ENCODE peak calls at places on chromosomes 4 and X, in four cellular contexts. G is HS-5, H is COR-L47, W is astrocyte. Y is an unnamed sample.

GRCh38 chr4:40283968-40284367 is 51.2 kb upstream of the CHRNA9 start:
- DNase-seq in G (no peak), H (no peak), W (peak; percentile 92), Y (peak; percentile 68)

GRCh38 chr4:2084316-2084715 is 25.2 kb downstream of the NAT8L start:
- DNase-seq in G (no peak), H (no peak), W (no peak), Y (no peak)

GRCh38 chrX:151240237-151240636 is 63.9 kb downstream of the GPR50 start:
- DNase-seq in G (no peak), H (no peak), W (no peak), Y (no peak)

GRCh38 chr4:37454263-37454800 is 209.8 kb downstream of the NWD2 start:
- DNase-seq in G (no peak), H (no peak), W (no peak), Y (no peak)

GRCh38 chrX:138345801-138346200 is 365.7 kb downstream of the FGF13 start:
- DNase-seq in G (no peak), H (no peak), W (no peak), Y (no peak)

GRCh38 chr4:47106561-47106960 is 75.2 kb downstream of the GABRB1 start:
- DNase-seq in G (no peak), H (no peak), W (peak; percentile 43), Y (no peak)

GRCh38 chr4:146095091-146095690 is 80.3 kb upstream of the LSM6 start:
- DNase-seq in G (peak; percentile 19), H (peak; percentile 64), W (peak; percentile 12), Y (no peak)

GRCh38 chr4:96347582-96347981 is 507.7 kb downstream of the PDHA2 start:
- DNase-seq in G (no peak), H (no peak), W (peak; percentile 33), Y (no peak)

GRCh38 chrX:10199212-10199611 is 42.4 kb downstream of the CLCN4 start:
- DNase-seq in G (no peak), H (no peak), W (peak; percentile 34), Y (no peak)

GRCh38 chr4:76545161-76545884 is 110.3 kb downstream of the SHROOM3 start:
- DNase-seq in G (no peak), H (no peak), W (peak; percentile 49), Y (no peak)

GRCh38 chr4:127781303-127782024 is 658 bp upstream of the HSPA4L start:
- DNase-seq in G (peak; percentile 41), H (no peak), W (peak; percentile 28), Y (peak; percentile 0)

GRCh38 chr4:146814736-146815135 is 130.9 kb downstream of the TTC29 start:
- DNase-seq in G (no peak), H (no peak), W (no peak), Y (no peak)

GRCh38 chrX:124679199-124679598 is 332.8 kb downstream of the SH2D1A start:
- DNase-seq in G (no peak), H (no peak), W (no peak), Y (no peak)

GRCh38 chr4:87188063-87188462 is 32.4 kb downstream of the KLHL8 start:
- DNase-seq in G (no peak), H (no peak), W (no peak), Y (no peak)

GRCh38 chrX:44705817-44706551 is 137.8 kb upstream of the DUSP21 start:
- DNase-seq in G (no peak), H (no peak), W (no peak), Y (no peak)

GRCh38 chr4:2457481-2458295 is 11.2 kb upstream of the RNF4 start:
- DNase-seq in G (no peak), H (no peak), W (no peak), Y (no peak)

GRCh38 chr4:38454284-38454683 is 209.7 kb upstream of the KLF3 start:
- DNase-seq in G (no peak), H (no peak), W (no peak), Y (no peak)

GRCh38 chrX:15718283-15718970 is 19.6 kb upstream of the CA5B start:
- DNase-seq in G (no peak), H (no peak), W (no peak), Y (no peak)

GRCh38 chr4:54513231-54513630 is 144.5 kb upstream of the KIT start:
- DNase-seq in G (peak; percentile 70), H (no peak), W (peak; percentile 79), Y (no peak)

GRCh38 chrX:141989802-141990201 is 86.1 kb downstream of the MAGEC1 start:
- DNase-seq in G (peak; percentile 36), H (no peak), W (peak; percentile 44), Y (no peak)

GRCh38 chr4:156999175-156999517 is 27.5 kb upstream of the PDGFC start:
- DNase-seq in G (peak; percentile 99), H (peak; percentile 57), W (peak; percentile 99), Y (no peak)

GRCh38 chrX:80747832-80748231 is 61.8 kb downstream of the BRWD3 start:
- DNase-seq in G (no peak), H (no peak), W (no peak), Y (no peak)

GRCh38 chrX:66039916-66040315 is at the start of gene VSIG4:
- DNase-seq in G (no peak), H (no peak), W (no peak), Y (no peak)

GRCh38 chrX:23513121-23513520 is 154.2 kb upstream of the PRDX4 start:
- DNase-seq in G (no peak), H (no peak), W (no peak), Y (no peak)

GRCh38 chr4:110309686-110310085 is 111.3 kb upstream of the ELOVL6 start:
- DNase-seq in G (peak; percentile 10), H (no peak), W (peak; percentile 39), Y (no peak)

GRCh38 chr4:108385076-108385475 is 216.3 kb upstream of the LEF1 start:
- DNase-seq in G (no peak), H (no peak), W (no peak), Y (no peak)

GRCh38 chrX:53116101-53116500 is 22.2 kb downstream of the KANTR start:
- DNase-seq in G (no peak), H (no peak), W (peak; percentile 77), Y (no peak)

GRCh38 chr4:76831475-76832390 is 66.2 kb downstream of the SOWAHB start:
- DNase-seq in G (no peak), H (no peak), W (no peak), Y (no peak)

GRCh38 chr4:181957088-181957487 is 286.1 kb upstream of the TENM3 start:
- DNase-seq in G (peak; percentile 69), H (no peak), W (peak; percentile 95), Y (no peak)

GRCh38 chr4:41390661-41391060 is 133.9 kb downstream of the UCHL1 start:
- DNase-seq in G (no peak), H (no peak), W (no peak), Y (no peak)

GRCh38 chr4:71980976-71981375 is 50.8 kb upstream of the NPFFR2 start:
- DNase-seq in G (no peak), H (no peak), W (peak; percentile 55), Y (no peak)

GRCh38 chrX:30906726-30907125 is 17.7 kb upstream of the TAB3 start:
- DNase-seq in G (peak; percentile 50), H (no peak), W (peak; percentile 92), Y (no peak)

GRCh38 chr4:36917413-36917812 is 327.1 kb upstream of the NWD2 start:
- DNase-seq in G (no peak), H (no peak), W (no peak), Y (no peak)

GRCh38 chr4:52939325-52939724 is 77.2 kb downstream of the RASL11B start:
- DNase-seq in G (no peak), H (no peak), W (no peak), Y (no peak)

GRCh38 chr4:8837181-8837811 is 34.3 kb downstream of the HMX1 start:
- DNase-seq in G (no peak), H (no peak), W (no peak), Y (no peak)

GRCh38 chr4:3262208-3263052 is 13.5 kb downstream of the MSANTD1 start:
- DNase-seq in G (no peak), H (no peak), W (no peak), Y (no peak)

GRCh38 chr4:4502694-4503311 is 39.0 kb downstream of the STX18 start:
- DNase-seq in G (no peak), H (no peak), W (peak; percentile 72), Y (no peak)